ENCODE peak calls at places on chromosome 20, in seven cellular contexts. P is iris pigment epithelial cell; V is GM04504; X is NCI-H1417; W is IMR-90; Q is stimulated activated CD4-positive, alpha-beta T cell treated with anti-CD3 and anti-CD28 coated beads, Interleukin-4, amount 100 ng/mL, for 1 hour; U is right cardiac atrium. C is an unnamed sample.

GRCh38 chr20:12067686-12068085 is 150.0 kb downstream of the BTBD3 start:
- DNase-seq in Q (no peak), V (no peak), X (no peak), W (no peak), U (no peak), P (no peak), C (no peak)

GRCh38 chr20:33518071-33518470 is 28.2 kb downstream of the CBFA2T2 start:
- DNase-seq in U (no peak), X (no peak), V (peak; percentile 57), W (peak; percentile 75), P (peak; percentile 87), Q (no peak), C (no peak)

GRCh38 chr20:6783752-6784725 is 16.6 kb downstream of the BMP2 start:
- DNase-seq in W (no peak), Q (no peak), P (peak; percentile 68), U (no peak), X (no peak), V (no peak), C (no peak)

GRCh38 chr20:8299921-8300320 is 167.9 kb downstream of the PLCB1 start:
- DNase-seq in Q (no peak), V (no peak), X (no peak), P (peak; percentile 58), U (no peak), W (peak; percentile 81), C (no peak)

GRCh38 chr20:62387993-62388635 is 1.2 kb downstream of the RPS21 start:
- DNase-seq in X (no peak), P (peak; percentile 40), U (no peak), V (no peak), W (no peak), Q (no peak), C (no peak)

GRCh38 chr20:37881601-37882343 is 21.2 kb upstream of the VSTM2L start:
- DNase-seq in Q (no peak), P (no peak), X (peak; percentile 18), W (no peak), U (no peak), V (no peak), C (no peak)

GRCh38 chr20:4512891-4513550 is 208.7 kb upstream of the PRND start:
- DNase-seq in X (no peak), W (peak; percentile 95), U (no peak), Q (no peak), P (peak; percentile 97), V (peak; percentile 69), C (no peak)

GRCh38 chr20:63105211-63106107 is 98.7 kb upstream of the BHLHE23 start:
- DNase-seq in Q (no peak), W (no peak), V (no peak), U (peak; percentile 12), P (no peak), X (no peak), C (peak; percentile 50)

GRCh38 chr20:64238115-64238825 is 17.3 kb upstream of the PCMTD2 start:
- DNase-seq in Q (no peak), W (no peak), P (no peak), X (no peak), V (no peak), U (no peak), C (peak; percentile 26)

GRCh38 chr20:54255157-54255556 is 47.3 kb downstream of the PFDN4 start:
- DNase-seq in W (peak; percentile 66), X (no peak), U (no peak), P (peak; percentile 56), V (no peak), Q (no peak), C (no peak)

GRCh38 chr20:45235995-45236394 is 14.8 kb downstream of the SEMG2 start:
- DNase-seq in X (no peak), Q (no peak), U (no peak), W (no peak), V (no peak), P (no peak), C (no peak)

GRCh38 chr20:63191400-63191799 is 24.5 kb downstream of the YTHDF1 start:
- DNase-seq in U (peak; percentile 68), Q (no peak), P (no peak), W (peak; percentile 19), X (no peak), V (no peak), C (peak; percentile 83)

C was measured in kidney.